ENCODE peak calls at places on chromosomes 12 and 14, in ten cellular contexts. One of them, this sample, is unnamed.

GRCh38 chr12:122137681-122138080 is 36.3 kb downstream of the IL31 start:
- DNase-seq in CD8-positive, alpha-beta T cell: no peak
- DNase-seq in colonic mucosa: peak; percentile 61
- DNase-seq in heart left ventricle: no peak
- DNase-seq in HCT116: no peak
- DNase-seq in esophagus squamous epithelium: no peak
- DNase-seq in fibroblast of lung: no peak
- DNase-seq in pancreas: no peak
- DNase-seq in cardiac muscle cell: no peak
- DNase-seq in tibial artery: no peak
- DNase-seq in this sample: no peak

GRCh38 chr14:52650774-52651173 is 44.6 kb downstream of the ERO1A start:
- DNase-seq in CD8-positive, alpha-beta T cell: no peak
- DNase-seq in colonic mucosa: no peak
- DNase-seq in heart left ventricle: no peak
- DNase-seq in HCT116: no peak
- DNase-seq in esophagus squamous epithelium: no peak
- DNase-seq in fibroblast of lung: no peak
- DNase-seq in pancreas: no peak
- DNase-seq in cardiac muscle cell: no peak
- DNase-seq in tibial artery: no peak
- DNase-seq in this sample: no peak

GRCh38 chr12:132143328-132144071 is 619 bp downstream of the DDX51 start:
- DNase-seq in CD8-positive, alpha-beta T cell: peak; percentile 48
- DNase-seq in colonic mucosa: no peak
- DNase-seq in heart left ventricle: peak; percentile 63
- DNase-seq in HCT116: no peak
- DNase-seq in esophagus squamous epithelium: no peak
- DNase-seq in fibroblast of lung: no peak
- DNase-seq in pancreas: no peak
- DNase-seq in cardiac muscle cell: no peak
- DNase-seq in tibial artery: peak; percentile 64
- DNase-seq in this sample: peak; percentile 33

GRCh38 chr14:73143003-73143402 is 6.7 kb downstream of the PSEN1 start:
- DNase-seq in CD8-positive, alpha-beta T cell: no peak
- DNase-seq in colonic mucosa: no peak
- DNase-seq in heart left ventricle: no peak
- DNase-seq in HCT116: no peak
- DNase-seq in esophagus squamous epithelium: no peak
- DNase-seq in fibroblast of lung: no peak
- DNase-seq in pancreas: no peak
- DNase-seq in cardiac muscle cell: no peak
- DNase-seq in tibial artery: no peak
- DNase-seq in this sample: no peak

GRCh38 chr14:53609009-53609408 is 347.6 kb downstream of the BMP4 start:
- DNase-seq in CD8-positive, alpha-beta T cell: no peak
- DNase-seq in colonic mucosa: no peak
- DNase-seq in heart left ventricle: no peak
- DNase-seq in HCT116: no peak
- DNase-seq in esophagus squamous epithelium: no peak
- DNase-seq in fibroblast of lung: no peak
- DNase-seq in pancreas: no peak
- DNase-seq in cardiac muscle cell: no peak
- DNase-seq in tibial artery: no peak
- DNase-seq in this sample: no peak

GRCh38 chr12:88681271-88681670 is 101.0 kb upstream of the KITLG start:
- DNase-seq in CD8-positive, alpha-beta T cell: no peak
- DNase-seq in colonic mucosa: no peak
- DNase-seq in heart left ventricle: peak; percentile 20
- DNase-seq in HCT116: no peak
- DNase-seq in esophagus squamous epithelium: no peak
- DNase-seq in fibroblast of lung: no peak
- DNase-seq in pancreas: no peak
- DNase-seq in cardiac muscle cell: no peak
- DNase-seq in tibial artery: no peak
- DNase-seq in this sample: no peak

GRCh38 chr12:110349521-110350151 is 53.9 kb downstream of the ANAPC7 start:
- DNase-seq in CD8-positive, alpha-beta T cell: peak; percentile 59
- DNase-seq in colonic mucosa: no peak
- DNase-seq in heart left ventricle: no peak
- DNase-seq in HCT116: no peak
- DNase-seq in esophagus squamous epithelium: no peak
- DNase-seq in fibroblast of lung: no peak
- DNase-seq in pancreas: no peak
- DNase-seq in cardiac muscle cell: peak; percentile 41
- DNase-seq in tibial artery: no peak
- DNase-seq in this sample: no peak

GRCh38 chr14:20477211-20477876 is 8.1 kb downstream of the PNP start:
- DNase-seq in CD8-positive, alpha-beta T cell: peak; percentile 45
- DNase-seq in colonic mucosa: no peak
- DNase-seq in heart left ventricle: no peak
- DNase-seq in HCT116: no peak
- DNase-seq in esophagus squamous epithelium: no peak
- DNase-seq in fibroblast of lung: peak; percentile 14
- DNase-seq in pancreas: no peak
- DNase-seq in cardiac muscle cell: peak; percentile 91
- DNase-seq in tibial artery: no peak
- DNase-seq in this sample: no peak

DNA sequence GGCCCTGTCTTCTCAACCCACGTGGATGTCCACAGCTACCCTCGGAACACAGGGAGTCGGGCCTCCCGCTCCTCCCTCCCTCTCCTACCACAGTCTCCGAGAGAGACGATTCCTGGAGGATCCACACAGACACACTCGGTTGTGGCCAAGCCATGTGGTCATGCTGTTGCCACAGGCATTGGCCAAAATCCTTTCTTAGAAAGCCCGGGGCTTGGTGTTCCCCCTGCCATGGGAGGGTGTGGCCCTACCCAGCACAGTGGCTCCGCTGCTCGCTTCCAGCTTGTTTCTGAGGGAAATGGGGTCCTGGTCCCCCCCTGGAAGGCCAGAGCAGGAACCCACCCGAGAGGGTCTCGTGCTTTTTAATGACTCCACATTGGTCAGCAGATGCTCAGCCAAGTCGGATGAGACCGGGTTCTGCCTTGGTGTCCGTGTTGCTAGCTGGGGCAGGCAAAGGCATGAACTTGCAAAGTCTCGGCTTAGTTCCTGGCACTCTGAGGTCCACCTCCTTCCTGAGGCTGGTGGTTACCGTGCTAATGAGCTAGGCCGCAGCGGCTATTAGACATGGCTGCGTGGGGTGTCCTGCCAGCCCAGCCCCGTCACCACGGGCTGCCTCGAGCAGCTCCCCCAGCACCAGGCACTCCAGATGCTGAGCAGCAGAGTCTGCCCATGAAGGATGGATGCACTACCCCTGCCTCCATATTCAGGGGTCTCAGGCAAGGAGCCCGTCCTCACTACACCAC is 46.8 kb upstream of the MEG3 start:
- DNase-seq in CD8-positive, alpha-beta T cell: no peak
- DNase-seq in colonic mucosa: no peak
- DNase-seq in heart left ventricle: peak; percentile 37
- DNase-seq in HCT116: no peak
- DNase-seq in esophagus squamous epithelium: no peak
- DNase-seq in fibroblast of lung: no peak
- DNase-seq in pancreas: no peak
- DNase-seq in cardiac muscle cell: no peak
- DNase-seq in tibial artery: peak; percentile 41
- DNase-seq in this sample: no peak
- H3K4me1 ChIP-seq in CD8-positive, alpha-beta T cell: no peaks in the 10 kb centered on the region
- H3K4me1 ChIP-seq in colonic mucosa: no peaks in the 10 kb centered on the region
- H3K4me1 ChIP-seq in heart left ventricle: no peaks in the 10 kb centered on the region
- H3K4me1 ChIP-seq in HCT116: no peaks in the 10 kb centered on the region
- H3K4me1 ChIP-seq in esophagus squamous epithelium: peaks cover 9% of the 10 kb centered on the region
- H3K4me1 ChIP-seq in fibroblast of lung: no peaks in the 10 kb centered on the region
- H3K4me1 ChIP-seq in pancreas: no peaks in the 10 kb centered on the region
- H3K4me1 ChIP-seq in cardiac muscle cell: peaks cover 10% of the 10 kb centered on the region
- H3K4me1 ChIP-seq in tibial artery: no peaks in the 10 kb centered on the region
- H3K4me1 ChIP-seq in this sample: no peaks in the 10 kb centered on the region

GRCh38 chr14:24430143-24430681 is 458 bp downstream of the KHNYN start:
- DNase-seq in CD8-positive, alpha-beta T cell: peak; percentile 62
- DNase-seq in colonic mucosa: peak; percentile 81
- DNase-seq in heart left ventricle: peak; percentile 94
- DNase-seq in HCT116: no peak
- DNase-seq in esophagus squamous epithelium: no peak
- DNase-seq in fibroblast of lung: peak; percentile 79
- DNase-seq in pancreas: peak; percentile 69
- DNase-seq in cardiac muscle cell: peak; percentile 91
- DNase-seq in tibial artery: peak; percentile 94
- DNase-seq in this sample: no peak

GRCh38 chr14:24426912-24427536 is 2.4 kb downstream of the CBLN3 start:
- DNase-seq in CD8-positive, alpha-beta T cell: no peak
- DNase-seq in colonic mucosa: peak; percentile 79
- DNase-seq in heart left ventricle: no peak
- DNase-seq in HCT116: no peak
- DNase-seq in esophagus squamous epithelium: no peak
- DNase-seq in fibroblast of lung: no peak
- DNase-seq in pancreas: no peak
- DNase-seq in cardiac muscle cell: no peak
- DNase-seq in tibial artery: no peak
- DNase-seq in this sample: no peak

GRCh38 chr14:24427537-24428508 is 1.6 kb downstream of the CBLN3 start:
- DNase-seq in CD8-positive, alpha-beta T cell: no peak
- DNase-seq in colonic mucosa: no peak
- DNase-seq in heart left ventricle: peak; percentile 35
- DNase-seq in HCT116: no peak
- DNase-seq in esophagus squamous epithelium: no peak
- DNase-seq in fibroblast of lung: no peak
- DNase-seq in pancreas: no peak
- DNase-seq in cardiac muscle cell: no peak
- DNase-seq in tibial artery: no peak
- DNase-seq in this sample: no peak

GRCh38 chr14:24429395-24430142 is at the start of the genes CBLN3 and KHNYN:
- DNase-seq in CD8-positive, alpha-beta T cell: peak; percentile 88
- DNase-seq in colonic mucosa: peak; percentile 93
- DNase-seq in heart left ventricle: peak; percentile 95
- DNase-seq in HCT116: peak; percentile 74
- DNase-seq in esophagus squamous epithelium: peak; percentile 46
- DNase-seq in fibroblast of lung: peak; percentile 95
- DNase-seq in pancreas: peak; percentile 88
- DNase-seq in cardiac muscle cell: peak; percentile 96
- DNase-seq in tibial artery: peak; percentile 96
- DNase-seq in this sample: peak; percentile 81

DNA sequence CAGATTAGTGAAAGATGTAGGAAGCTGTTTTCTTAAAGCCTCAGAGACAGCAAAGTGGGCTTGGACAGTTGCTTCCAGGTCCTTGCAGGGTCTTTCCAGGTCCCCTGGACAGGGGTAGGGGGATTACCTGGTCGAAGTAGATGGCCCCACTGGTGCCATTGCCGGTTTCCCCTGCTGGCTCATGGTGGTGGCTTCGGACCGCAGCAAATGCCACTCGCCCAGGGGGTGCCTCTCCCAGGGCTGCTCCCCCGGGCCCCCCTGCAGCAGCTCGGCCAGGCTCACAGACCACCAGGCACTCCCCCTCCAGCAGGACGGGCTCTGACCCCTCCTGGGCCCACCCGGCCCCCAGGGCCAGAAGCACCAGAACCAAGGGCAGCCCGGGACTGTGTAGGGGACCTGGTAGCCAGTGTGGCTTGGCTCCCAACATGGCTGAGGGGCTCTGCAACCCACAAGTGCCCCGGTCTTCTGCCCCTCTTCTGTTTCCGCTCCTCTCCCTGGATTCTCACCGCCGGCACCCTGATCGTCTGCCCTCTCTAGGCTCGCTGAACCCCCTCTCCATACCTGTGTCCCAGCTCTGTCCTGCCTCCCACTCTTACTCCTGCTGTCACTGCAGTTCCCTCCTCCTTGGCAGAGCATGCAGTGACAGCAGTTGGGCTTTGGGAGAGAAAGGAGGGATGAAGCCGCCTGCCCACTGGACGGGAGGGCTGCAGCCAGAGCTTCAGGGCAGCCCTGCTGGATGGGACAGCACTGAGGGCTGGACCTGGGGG is 657 bp downstream of the CBLN3 start:
- DNase-seq in CD8-positive, alpha-beta T cell: no peak
- DNase-seq in colonic mucosa: no peak
- DNase-seq in heart left ventricle: peak; percentile 58
- DNase-seq in HCT116: no peak
- DNase-seq in esophagus squamous epithelium: no peak
- DNase-seq in fibroblast of lung: no peak
- DNase-seq in pancreas: no peak
- DNase-seq in cardiac muscle cell: no peak
- DNase-seq in tibial artery: no peak
- DNase-seq in this sample: no peak
- H3K4me3 ChIP-seq in CD8-positive, alpha-beta T cell: no peak overlapping the region
- H3K4me3 ChIP-seq in colonic mucosa: no peak overlapping the region
- H3K4me3 ChIP-seq in heart left ventricle: peak overlapping the region; percentile 78
- H3K4me3 ChIP-seq in HCT116: peak overlapping the region; percentile 95
- H3K4me3 ChIP-seq in esophagus squamous epithelium: peak overlapping the region; percentile 79
- H3K4me3 ChIP-seq in fibroblast of lung: no peak overlapping the region
- H3K4me3 ChIP-seq in pancreas: no peak overlapping the region
- H3K4me3 ChIP-seq in cardiac muscle cell: no peak overlapping the region
- H3K4me3 ChIP-seq in tibial artery: peak overlapping the region; percentile 64
- H3K4me3 ChIP-seq in this sample: peak overlapping the region; percentile 24

GRCh38 chr12:41008472-41008871 is 179.6 kb upstream of the PDZRN4 start:
- DNase-seq in CD8-positive, alpha-beta T cell: no peak
- DNase-seq in colonic mucosa: no peak
- DNase-seq in heart left ventricle: no peak
- DNase-seq in HCT116: no peak
- DNase-seq in esophagus squamous epithelium: no peak
- DNase-seq in fibroblast of lung: no peak
- DNase-seq in pancreas: no peak
- DNase-seq in cardiac muscle cell: no peak
- DNase-seq in tibial artery: no peak
- DNase-seq in this sample: no peak

GRCh38 chr12:41013921-41014642 is 174.0 kb upstream of the PDZRN4 start:
- DNase-seq in CD8-positive, alpha-beta T cell: no peak
- DNase-seq in colonic mucosa: no peak
- DNase-seq in heart left ventricle: no peak
- DNase-seq in HCT116: no peak
- DNase-seq in esophagus squamous epithelium: no peak
- DNase-seq in fibroblast of lung: no peak
- DNase-seq in pancreas: no peak
- DNase-seq in cardiac muscle cell: peak; percentile 2
- DNase-seq in tibial artery: no peak
- DNase-seq in this sample: no peak

GRCh38 chr12:41014643-41015020 is 173.5 kb upstream of the PDZRN4 start:
- DNase-seq in CD8-positive, alpha-beta T cell: no peak
- DNase-seq in colonic mucosa: no peak
- DNase-seq in heart left ventricle: no peak
- DNase-seq in HCT116: no peak
- DNase-seq in esophagus squamous epithelium: no peak
- DNase-seq in fibroblast of lung: no peak
- DNase-seq in pancreas: no peak
- DNase-seq in cardiac muscle cell: peak; percentile 1
- DNase-seq in tibial artery: no peak
- DNase-seq in this sample: no peak

DNA sequence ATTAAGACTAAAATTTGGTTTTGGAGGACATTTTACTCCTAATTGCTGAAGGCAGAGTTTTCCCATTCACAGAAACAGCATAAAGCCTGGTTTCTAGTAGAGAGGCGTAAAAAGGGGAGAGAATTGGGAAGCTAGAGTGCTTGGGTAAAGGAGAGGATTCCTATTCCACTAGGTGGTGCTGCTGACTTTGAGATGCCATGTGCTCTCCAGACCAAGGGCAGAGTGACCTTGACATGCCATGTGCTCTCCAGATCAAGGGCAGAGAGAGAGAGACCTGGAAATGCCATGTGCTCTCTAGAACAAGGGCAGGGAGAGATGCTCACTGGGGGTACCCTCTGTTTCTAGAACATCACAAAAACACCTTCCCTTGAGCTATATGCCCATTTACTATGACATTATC is 176.2 kb upstream of the PDZRN4 start:
- DNase-seq in CD8-positive, alpha-beta T cell: no peak
- DNase-seq in colonic mucosa: no peak
- DNase-seq in heart left ventricle: no peak
- DNase-seq in HCT116: no peak
- DNase-seq in esophagus squamous epithelium: no peak
- DNase-seq in fibroblast of lung: no peak
- DNase-seq in pancreas: no peak
- DNase-seq in cardiac muscle cell: no peak
- DNase-seq in tibial artery: no peak
- DNase-seq in this sample: no peak
- H3K9me3 ChIP-seq in CD8-positive, alpha-beta T cell: no peaks in the 10 kb centered on the region
- H3K9me3 ChIP-seq in colonic mucosa: no peaks in the 10 kb centered on the region
- H3K9me3 ChIP-seq in heart left ventricle: no peaks in the 10 kb centered on the region
- H3K9me3 ChIP-seq in HCT116: peaks cover 14% of the 10 kb centered on the region
- H3K9me3 ChIP-seq in esophagus squamous epithelium: no peaks in the 10 kb centered on the region
- H3K9me3 ChIP-seq in fibroblast of lung: no peaks in the 10 kb centered on the region
- H3K9me3 ChIP-seq in pancreas: no peaks in the 10 kb centered on the region
- H3K9me3 ChIP-seq in cardiac muscle cell: no peaks in the 10 kb centered on the region
- H3K9me3 ChIP-seq in tibial artery: no peaks in the 10 kb centered on the region
- H3K9me3 ChIP-seq in this sample: peaks cover 12% of the 10 kb centered on the region

GRCh38 chr14:69054030-69054429 is 74.9 kb upstream of the ACTN1 start:
- DNase-seq in CD8-positive, alpha-beta T cell: no peak
- DNase-seq in colonic mucosa: no peak
- DNase-seq in heart left ventricle: no peak
- DNase-seq in HCT116: no peak
- DNase-seq in esophagus squamous epithelium: no peak
- DNase-seq in fibroblast of lung: no peak
- DNase-seq in pancreas: no peak
- DNase-seq in cardiac muscle cell: no peak
- DNase-seq in tibial artery: no peak
- DNase-seq in this sample: no peak
- H3K4me1 ChIP-seq in CD8-positive, alpha-beta T cell: no peaks in the 10 kb centered on the region
- H3K4me1 ChIP-seq in colonic mucosa: peaks cover 5% of the 10 kb centered on the region
- H3K4me1 ChIP-seq in heart left ventricle: peaks cover 40% of the 10 kb centered on the region
- H3K4me1 ChIP-seq in HCT116: no peaks in the 10 kb centered on the region
- H3K4me1 ChIP-seq in esophagus squamous epithelium: peaks cover 37% of the 10 kb centered on the region
- H3K4me1 ChIP-seq in fibroblast of lung: peaks cover 8% of the 10 kb centered on the region
- H3K4me1 ChIP-seq in pancreas: no peaks in the 10 kb centered on the region
- H3K4me1 ChIP-seq in cardiac muscle cell: peaks cover 28% of the 10 kb centered on the region
- H3K4me1 ChIP-seq in tibial artery: no peaks in the 10 kb centered on the region
- H3K4me1 ChIP-seq in this sample: no peaks in the 10 kb centered on the region